ENCODE peak calls at places on chromosomes 2 and 18, in nine cellular contexts. U is fibroblast of pulmonary artery, L is GM10248, A is GM12864, F is endothelial cell, Q is fibroblast of mammary gland, B is D721Med, G is astrocyte, J is mucosa of descending colon. K is an unnamed sample.
A peak's percentile ranks its signal among the peaks of the same experiment; 100 is the strongest.

GRCh38 chr18:29925566-29925965 is 1117.0 kb downstream of the DSC3 start:
- DNase-seq in B (no peak), L (no peak), U (no peak), A (no peak), Q (no peak), G (no peak), F (no peak), J (no peak), K (no peak)

GRCh38 chr2:17747684-17748452 is 5.7 kb downstream of the SMC6 start:
- DNase-seq in U (no peak), J (no peak), L (no peak), B (no peak), F (no peak), G (peak; percentile 25), A (no peak), Q (peak; percentile 53), K (no peak)

GRCh38 chr2:126878601-126879000 is 20.1 kb upstream of the TEX51 start:
- DNase-seq in U (no peak), B (no peak), J (no peak), G (no peak), A (no peak), F (no peak), Q (no peak), L (no peak), K (no peak)

GRCh38 chr2:235498556-235499305 is 4.9 kb downstream of the AGAP1 start:
- DNase-seq in G (peak; percentile 41), A (no peak), F (peak; percentile 30), Q (peak; percentile 44), J (no peak), U (no peak), L (no peak), B (no peak), K (no peak)

GRCh38 chr2:8659735-8660492 is 21.9 kb upstream of the ID2 start:
- DNase-seq in U (no peak), F (no peak), G (no peak), A (no peak), J (no peak), B (no peak), Q (no peak), L (no peak), K (no peak)

GRCh38 chr2:156320491-156320896 is 12.0 kb downstream of the NR4A2 start:
- DNase-seq in B (no peak), L (no peak), U (peak; percentile 39), F (no peak), G (peak; percentile 36), A (no peak), J (peak; percentile 52), Q (peak; percentile 59), K (no peak)

GRCh38 chr2:18830962-18831361 is 241.6 kb upstream of the NT5C1B start:
- DNase-seq in J (no peak), F (no peak), B (no peak), Q (no peak), U (no peak), A (no peak), G (no peak), L (no peak), K (no peak)

GRCh38 chr2:73697606-73698005 is 39.5 kb downstream of the TPRKB start:
- DNase-seq in Q (peak; percentile 38), F (no peak), G (no peak), U (peak; percentile 34), B (no peak), A (no peak), J (no peak), L (no peak), K (no peak)

GRCh38 chr18:62522510-62523254 is at the start of gene ZCCHC2:
- DNase-seq in L (peak; percentile 96), A (peak; percentile 84), Q (peak; percentile 95), J (peak; percentile 100), U (peak; percentile 97), G (peak; percentile 91), F (peak; percentile 99), B (peak; percentile 97), K (peak; percentile 95)

GRCh38 chr2:5990021-5990420 is 297.8 kb downstream of the SOX11 start:
- DNase-seq in B (no peak), U (no peak), L (no peak), Q (no peak), G (no peak), J (no peak), A (no peak), F (no peak), K (no peak)

GRCh38 chr2:232142049-232142448 is 180.5 kb downstream of the DIS3L2 start:
- DNase-seq in Q (peak; percentile 35), L (no peak), B (no peak), U (peak; percentile 55), F (peak; percentile 40), J (no peak), A (no peak), G (peak; percentile 8), K (no peak)

GRCh38 chr2:47028171-47028570 is 112.6 kb upstream of the MCFD2 start:
- DNase-seq in L (no peak), Q (no peak), F (no peak), B (no peak), G (no peak), A (no peak), J (no peak), U (no peak), K (no peak)

GRCh38 chr2:66434679-66435548 is at the start of gene MEIS1:
- DNase-seq in L (no peak), B (no peak), F (peak; percentile 68), Q (peak; percentile 97), U (peak; percentile 99), J (peak; percentile 73), G (peak; percentile 99), A (peak; percentile 24), K (peak; percentile 63)

GRCh38 chr2:118046628-118047210 is 32.8 kb upstream of the CCDC93 start:
- DNase-seq in F (no peak), L (peak; percentile 34), Q (peak; percentile 67), B (peak; percentile 13), U (peak; percentile 69), A (no peak), J (no peak), G (peak; percentile 35), K (peak; percentile 31)

GRCh38 chr2:118044849-118045248 is 31.0 kb upstream of the CCDC93 start:
- DNase-seq in Q (no peak), B (no peak), L (no peak), G (no peak), F (no peak), U (no peak), A (no peak), J (no peak), K (no peak)

GRCh38 chr2:118049140-118050128 is 35.6 kb upstream of the CCDC93 start:
- DNase-seq in J (no peak), A (no peak), U (no peak), B (no peak), G (peak; percentile 12), Q (no peak), L (no peak), F (no peak), K (no peak)

GRCh38 chr2:118048396-118048795 is 34.5 kb upstream of the CCDC93 start:
- DNase-seq in G (peak; percentile 27), J (no peak), L (no peak), A (no peak), U (no peak), Q (peak; percentile 37), F (no peak), B (no peak), K (no peak)

DNA sequence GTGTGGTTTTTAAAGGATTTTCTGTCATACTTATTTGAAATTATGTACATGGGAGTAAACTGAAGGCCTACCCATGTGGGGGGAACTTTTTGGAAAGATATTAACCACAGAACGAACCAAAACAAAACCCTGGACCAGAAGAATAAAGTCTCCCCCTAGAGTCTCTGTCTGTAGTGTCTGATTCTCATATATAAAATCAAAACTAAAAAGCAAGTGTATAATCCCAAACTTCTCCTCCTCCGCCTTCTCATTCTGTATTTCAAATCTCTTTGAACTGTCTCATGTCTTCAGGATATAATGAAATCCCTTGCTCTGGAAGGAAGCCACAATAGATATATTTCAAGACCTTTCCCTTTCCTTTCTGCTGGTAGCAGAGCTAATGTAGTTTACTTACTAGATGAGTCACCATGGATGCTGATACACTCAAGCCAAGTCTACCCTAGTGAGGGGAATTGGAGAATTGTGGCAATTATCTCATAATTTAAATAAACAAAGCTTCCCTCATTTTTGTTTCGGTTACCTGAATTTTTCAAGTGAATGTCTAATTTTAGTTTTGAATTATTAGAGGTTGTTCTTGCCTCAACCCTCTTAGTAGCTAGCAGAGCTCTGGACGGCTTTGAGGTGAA is 33.5 kb upstream of the CCDC93 start:
- DNase-seq in J (no peak), B (no peak), U (peak; percentile 57), F (no peak), G (peak; percentile 82), A (no peak), Q (peak; percentile 77), L (no peak), K (no peak)
- TF ChIP-seq CTCF in J (no peak), B (no peak), U (peak; percentile 14), F (no peak), G (no peak), A (no peak), Q (no peak), L (no peak), K (no peak)

DNA sequence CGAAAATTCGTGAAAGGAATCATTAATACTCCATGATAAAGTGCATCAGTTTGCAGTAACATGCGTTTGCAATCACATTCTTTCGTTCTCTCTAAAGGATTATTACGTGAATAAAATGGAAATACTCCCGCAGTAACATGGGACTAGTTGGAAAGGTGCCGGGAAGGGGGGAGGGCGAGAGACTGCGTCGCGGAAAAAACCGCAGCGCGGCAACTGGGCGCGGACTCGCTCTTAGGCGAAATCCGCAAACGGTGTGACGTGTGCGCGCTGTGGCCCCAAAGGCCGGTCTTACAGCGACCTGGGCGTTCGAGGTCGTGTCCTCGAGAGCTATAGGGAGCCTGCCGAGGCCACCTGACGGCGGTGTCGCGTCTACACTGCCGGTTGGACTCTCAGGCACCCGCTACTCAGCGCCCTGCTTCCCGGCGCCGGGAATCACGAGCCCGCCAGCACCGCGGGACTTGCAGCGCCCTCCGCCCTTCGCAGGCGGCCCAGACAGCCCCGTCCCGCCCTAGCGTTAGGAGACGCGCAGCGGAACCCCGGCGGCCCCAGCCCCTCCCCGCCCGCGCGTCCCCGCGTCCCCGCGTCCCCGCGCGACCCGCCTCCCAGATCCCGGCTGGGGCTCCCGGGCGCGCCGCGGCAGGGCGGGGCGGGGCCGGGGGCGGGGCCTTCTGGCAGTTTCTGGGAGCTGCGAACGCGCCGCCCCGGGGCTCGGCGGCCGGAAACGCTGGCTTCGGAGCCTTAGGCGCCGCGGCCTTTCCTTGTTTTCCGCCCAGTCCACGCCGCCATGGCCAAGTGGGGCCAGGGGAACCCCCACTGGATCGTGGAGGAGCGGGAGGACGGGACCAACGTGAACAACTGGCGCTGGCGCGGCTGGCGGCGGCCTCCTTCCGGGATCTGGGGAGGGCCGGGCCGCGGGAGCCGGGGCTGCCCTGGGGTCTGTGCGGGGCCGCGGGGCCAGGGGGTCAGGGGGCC is 15.1 kb downstream of the C2orf74 start:
- DNase-seq in A (peak; percentile 55), G (peak; percentile 76), B (peak; percentile 94), L (peak; percentile 99), U (peak; percentile 93), Q (peak; percentile 85), J (peak; percentile 99), F (peak; percentile 99), K (peak; percentile 99)
- TF ChIP-seq CTCF in A (no peak), G (no peak), B (no peak), L (no peak), U (no peak), Q (no peak), J (no peak), F (no peak), K (no peak)

GRCh38 chr2:191020221-191020741 is 6.3 kb upstream of the STAT1 start:
- DNase-seq in Q (peak; percentile 94), U (peak; percentile 97), J (peak; percentile 98), A (peak; percentile 94), B (peak; percentile 95), F (peak; percentile 97), L (peak; percentile 93), G (peak; percentile 89), K (peak; percentile 93)
- TF ChIP-seq CTCF in Q (no peak), U (no peak), J (peak; percentile 7), A (no peak), B (no peak), F (no peak), L (no peak), G (no peak), K (no peak)

GRCh38 chr18:48037481-48038271 is 107.2 kb upstream of the SMAD2 start:
- DNase-seq in L (no peak), J (no peak), U (peak; percentile 23), F (peak; percentile 35), G (no peak), B (no peak), A (no peak), Q (no peak), K (no peak)
- TF ChIP-seq CTCF in L (no peak), J (no peak), U (peak; percentile 34), F (no peak), G (no peak), B (peak; percentile 53), A (no peak), Q (no peak), K (no peak)